ENCODE peak calls at places on chromosomes 12 and 14, in five cellular contexts. W is NCI-H1105; Z is T follicular helper cell; Y is activated CD4-positive, CD25-positive, alpha-beta regulatory T cell; U is mammary epithelial cell. H is an unnamed sample.

GRCh38 chr12:125734137-125734536 is 668.9 kb downstream of the AACS start:
- DNase-seq in W (no peak), Z (no peak), Y (no peak), U (no peak), H (no peak)

GRCh38 chr12:28369483-28369882 is 179.2 kb downstream of the CCDC91 start:
- DNase-seq in Y (no peak), W (no peak), Z (no peak), U (no peak), H (no peak)

GRCh38 chr12:106942775-106943174 is 12.9 kb upstream of the TMEM263 start:
- DNase-seq in W (no peak), U (no peak), Z (no peak), Y (no peak), H (no peak)

GRCh38 chr12:27592548-27592947 is 68.5 kb downstream of the PPFIBP1 start:
- DNase-seq in Y (no peak), U (peak), W (no peak), Z (no peak), H (peak)

GRCh38 chr12:68521321-68521839 is 89.3 kb upstream of the RAP1B start:
- DNase-seq in Z (no peak), Y (no peak), W (no peak), U (peak), H (peak)

GRCh38 chr12:109450980-109451379 is 26.1 kb downstream of the KCTD10 start:
- DNase-seq in Z (no peak), W (no peak), Y (no peak), U (no peak), H (no peak)

GRCh38 chr12:41034686-41035085 is 153.4 kb upstream of the PDZRN4 start:
- DNase-seq in Z (no peak), U (peak), W (no peak), Y (no peak), H (no peak)

GRCh38 chr12:42798811-42799438 is 209.4 kb upstream of the PRICKLE1 start:
- DNase-seq in Z (no peak), U (peak), Y (no peak), W (no peak), H (peak)

GRCh38 chr14:64760146-64760755 is 56.0 kb downstream of the PLEKHG3 start:
- DNase-seq in Y (peak), U (peak), Z (peak), W (no peak), H (peak)

GRCh38 chr12:68368332-68368731 is 36.2 kb upstream of the MDM1 start:
- DNase-seq in Z (no peak), U (no peak), W (no peak), Y (no peak), H (no peak)

GRCh38 chr14:102828201-102828600 is 51.0 kb downstream of the TRAF3 start:
- DNase-seq in Z (no peak), W (no peak), U (no peak), Y (no peak), H (no peak)

GRCh38 chr14:22333408-22334274 is 255.4 kb downstream of the DAD1 start:
- DNase-seq in W (no peak), Y (no peak), Z (no peak), U (peak), H (peak)

GRCh38 chr14:71212683-71213107 is 305.4 kb downstream of the PCNX1 start:
- DNase-seq in W (no peak), Y (no peak), U (peak), Z (no peak), H (no peak)

GRCh38 chr12:3456809-3457208 is 34.2 kb upstream of the PRMT8 start:
- DNase-seq in Z (no peak), Y (no peak), U (no peak), W (peak), H (no peak)

GRCh38 chr14:67620217-67620789 is 583 bp downstream of the ARG2 start:
- DNase-seq in U (peak), Y (no peak), Z (no peak), W (peak), H (peak)

GRCh38 chr14:31945074-31945613 is 132.0 kb upstream of the ARHGAP5 start:
- DNase-seq in U (no peak), Y (no peak), Z (no peak), W (no peak), H (no peak)

GRCh38 chr12:111992464-111992863 is 20.5 kb downstream of the TMEM116 start:
- DNase-seq in Y (no peak), Z (no peak), U (no peak), W (no peak), H (no peak)

GRCh38 chr14:68140111-68140741 is 320.6 kb downstream of the RAD51B start:
- DNase-seq in U (peak), Z (no peak), W (peak), Y (no peak), H (peak)

GRCh38 chr14:80447396-80447795 is 236.1 kb upstream of the DIO2 start:
- DNase-seq in W (no peak), U (peak), Z (no peak), Y (no peak), H (peak)

GRCh38 chr14:30016025-30016424 is 88.4 kb upstream of the PRKD1 start:
- DNase-seq in U (no peak), Y (no peak), Z (no peak), W (no peak), H (no peak)

GRCh38 chr12:113208041-113208934 is 13.0 kb upstream of the TPCN1 start:
- DNase-seq in W (no peak), Y (peak), Z (peak), U (no peak), H (no peak)

GRCh38 chr14:71247106-71247505 is 339.8 kb downstream of the PCNX1 start:
- DNase-seq in U (peak), Z (no peak), W (no peak), Y (no peak), H (no peak)

GRCh38 chr14:88621090-88621489 is 58.3 kb downstream of the ZC3H14 start:
- DNase-seq in U (no peak), Z (no peak), W (no peak), Y (no peak), H (no peak)

GRCh38 chr14:21902561-21903199 is 229.1 kb upstream of the OR4E1 start:
- DNase-seq in Y (no peak), U (peak), Z (peak), W (no peak), H (no peak)

GRCh38 chr12:130775953-130776856 is 60.1 kb upstream of the RIMBP2 start:
- DNase-seq in Z (no peak), Y (peak), W (no peak), U (peak), H (peak)

GRCh38 chr14:104149617-104150141 is 11.3 kb downstream of the KIF26A start:
- DNase-seq in Z (no peak), U (no peak), W (no peak), Y (no peak), H (no peak)

GRCh38 chr14:72665259-72665658 is 228.6 kb downstream of the DPF3 start:
- DNase-seq in U (peak), Y (no peak), Z (no peak), W (no peak), H (peak)

GRCh38 chr12:88570103-88570502 is 10.2 kb downstream of the KITLG start:
- DNase-seq in Y (no peak), U (peak), Z (no peak), W (no peak), H (no peak)

GRCh38 chr12:44235674-44236073 is 399.8 kb downstream of the TMEM117 start:
- DNase-seq in Z (no peak), W (no peak), Y (no peak), U (no peak), H (no peak)

GRCh38 chr12:49428652-49429549 is 61.6 kb downstream of the SPATS2 start:
- DNase-seq in U (peak), W (no peak), Z (no peak), Y (no peak), H (peak)

GRCh38 chr12:509494-509893 is 49.8 kb downstream of the B4GALNT3 start:
- DNase-seq in U (no peak), Y (no peak), W (no peak), Z (no peak), H (peak)

GRCh38 chr12:67648306-67649164 is at the start of gene DYRK2:
- DNase-seq in U (peak), Z (peak), W (peak), Y (peak), H (peak)

GRCh38 chr14:93005135-93005813 is 82.3 kb downstream of the CHGA start:
- DNase-seq in U (no peak), Z (no peak), Y (no peak), W (no peak), H (no peak)

GRCh38 chr12:43288666-43289065 is 263.3 kb downstream of the ADAMTS20 start:
- DNase-seq in Y (no peak), Z (no peak), W (no peak), U (no peak), H (no peak)

GRCh38 chr12:79435742-79436141 is 255.0 kb downstream of the PAWR start:
- DNase-seq in Y (no peak), W (no peak), Z (no peak), U (no peak), H (no peak)

H was measured in PC-3.